ENCODE peak calls at places on chromosomes 5 and 9, in nine cellular contexts. R, A, T, K, H, P, D, C and J are unnamed samples. For H3K4me1, the result is how much of the 10 kb centered on the place peaks cover.

GRCh38 chr5:180352116-180352975 is 790 bp downstream of the GFPT2 start:
- DNase-seq in D (no peak), R (no peak), T (no peak), A (no peak), P (peak), H (peak), K (no peak), C (no peak), J (no peak)

GRCh38 chr5:31470608-31471007 is 61.3 kb downstream of the DROSHA start:
- DNase-seq in P (peak), A (no peak), C (no peak), D (peak), H (peak), T (peak), K (no peak), R (no peak), J (no peak)

GRCh38 chr9:89436326-89436725 is 61.6 kb downstream of the SEMA4D start:
- DNase-seq in H (no peak), P (no peak), T (no peak), K (no peak), C (no peak), D (no peak), R (no peak), A (no peak), J (no peak)

GRCh38 chr5:36950586-36951457 is 74.3 kb downstream of the NIPBL start:
- DNase-seq in H (no peak), C (no peak), T (no peak), R (no peak), D (peak), A (no peak), K (no peak), P (no peak), J (no peak)

GRCh38 chr5:92552206-92553160 is 1028.5 kb downstream of the NR2F1-AS1 start:
- DNase-seq in H (no peak), T (no peak), K (peak), A (no peak), P (no peak), D (peak), C (no peak), R (no peak), J (no peak)

GRCh38 chr5:81006955-81007636 is 46.9 kb downstream of the RASGRF2 start:
- DNase-seq in C (no peak), A (no peak), T (no peak), P (no peak), H (no peak), D (no peak), R (no peak), K (no peak), J (no peak)

GRCh38 chr9:120901704-120902103 is 24.7 kb upstream of the PHF19 start:
- DNase-seq in D (no peak), K (no peak), A (no peak), H (no peak), C (no peak), T (no peak), R (no peak), P (no peak), J (no peak)

GRCh38 chr5:172918421-172919371 is 40.5 kb upstream of the RPL26L1 start:
- DNase-seq in P (no peak), H (no peak), C (no peak), T (no peak), R (no peak), A (no peak), K (no peak), D (no peak), J (no peak)

GRCh38 chr5:113520429-113520828 is 6.9 kb downstream of the YTHDC2 start:
- DNase-seq in D (peak), C (no peak), R (no peak), K (no peak), H (no peak), T (no peak), P (no peak), A (peak), J (no peak)

GRCh38 chr5:32854473-32854872 is 143.4 kb downstream of the NPR3 start:
- DNase-seq in T (no peak), P (no peak), H (no peak), R (no peak), K (no peak), A (no peak), C (no peak), D (no peak), J (no peak)

GRCh38 chr5:135834639-135835529 is at the start of gene SLC25A48:
- DNase-seq in R (no peak), T (no peak), P (peak), K (peak), A (no peak), H (no peak), C (no peak), D (peak), J (peak)

GRCh38 chr5:139684881-139685749 is 37.0 kb downstream of the CXXC5 start:
- DNase-seq in R (no peak), T (no peak), P (peak), A (no peak), H (no peak), D (no peak), C (no peak), K (no peak), J (peak)

GRCh38 chr5:171713152-171713551 is 72.5 kb upstream of the SMIM23 start:
- DNase-seq in H (no peak), A (no peak), C (no peak), R (peak), T (no peak), K (no peak), P (no peak), D (no peak), J (no peak)

GRCh38 chr9:114033397-114034103 is 44.5 kb downstream of the AMBP start:
- DNase-seq in P (peak), R (peak), K (no peak), T (no peak), H (no peak), C (peak), D (no peak), A (no peak), J (peak)

GRCh38 chr5:38528162-38528703 is 28.2 kb downstream of the LIFR start:
- DNase-seq in K (no peak), D (no peak), A (no peak), R (no peak), P (no peak), H (no peak), C (no peak), T (no peak), J (no peak)

GRCh38 chr5:98772415-98773213 is 849 bp upstream of the RGMB start:
- DNase-seq in D (no peak), K (peak), H (peak), P (peak), A (peak), T (peak), C (peak), R (peak), J (peak)

GRCh38 chr5:98775246-98775961 is 1.9 kb downstream of the RGMB start:
- DNase-seq in T (no peak), R (no peak), A (no peak), K (no peak), P (no peak), D (no peak), C (no peak), H (no peak), J (no peak)

GRCh38 chr5:98774192-98775046 is 956 bp downstream of the RGMB start:
- DNase-seq in D (peak), K (no peak), P (peak), T (peak), H (peak), A (peak), R (no peak), C (peak), J (peak)

GRCh38 chr5:98773214-98773463 is 324 bp upstream of the RGMB start:
- DNase-seq in D (no peak), R (no peak), A (no peak), C (no peak), H (no peak), K (no peak), T (no peak), P (no peak), J (no peak)

DNA sequence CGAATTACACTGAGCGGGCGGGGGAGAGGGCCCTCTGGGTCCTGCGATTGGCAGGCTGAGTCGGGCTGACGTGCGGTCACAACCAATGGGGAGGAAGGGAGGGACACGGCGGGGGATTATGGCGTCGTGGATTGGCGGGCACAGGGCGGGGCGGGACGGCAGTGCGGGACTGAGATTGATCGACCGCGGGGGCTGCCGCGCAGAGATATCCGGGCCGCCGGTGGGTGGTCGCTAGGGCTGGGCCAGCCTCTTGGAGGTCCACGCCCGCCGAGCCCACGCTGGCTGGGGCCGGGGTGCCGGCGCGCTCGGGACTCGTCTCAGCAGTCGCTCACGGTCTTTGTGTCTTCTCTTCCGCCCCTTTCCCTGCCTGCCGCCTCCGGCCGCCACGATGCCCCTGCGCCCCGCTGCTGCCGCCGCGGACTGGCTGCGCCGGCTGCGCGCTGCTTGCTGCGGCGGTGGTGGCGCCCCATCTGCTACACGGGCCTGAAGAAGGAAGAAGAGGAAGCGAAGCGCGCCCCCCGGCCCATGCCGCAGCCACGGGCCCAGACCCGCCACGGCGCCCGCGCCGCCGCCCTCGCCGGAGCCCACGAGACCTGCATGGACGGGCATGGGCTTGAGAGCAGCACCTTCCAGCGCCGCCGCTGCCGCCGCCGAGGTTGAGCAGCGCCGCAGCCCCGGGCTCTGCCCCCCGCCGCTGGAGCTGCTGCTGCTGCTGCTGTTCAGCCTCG is at the start of gene RGMB:
- DNase-seq in P (peak), T (peak), H (peak), D (peak), C (peak), A (peak), R (peak), K (peak), J (peak)
- TF ChIP-seq POLR2A in P (peak), T (peak), H (peak), D (peak), C (peak), A (peak), R (peak), K (peak), J (peak)

DNA sequence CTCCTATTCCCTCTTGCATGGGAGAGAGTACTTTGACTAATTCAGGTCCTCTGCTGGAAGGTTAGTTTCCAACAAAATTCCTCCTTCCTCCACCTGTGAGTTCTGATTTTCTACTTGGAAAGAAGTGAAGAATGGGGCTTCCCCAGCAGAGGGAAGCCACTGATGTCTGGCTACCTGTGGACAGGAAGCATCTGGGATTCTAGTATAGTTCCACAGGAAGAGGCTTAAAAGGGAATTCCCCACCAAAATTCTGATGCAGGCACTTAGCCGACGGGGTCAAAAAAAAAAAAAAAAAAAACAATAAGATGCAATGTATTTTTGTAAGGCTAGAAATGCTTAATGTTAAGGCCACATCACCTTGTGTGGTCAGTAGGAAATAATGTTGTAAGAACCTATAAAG is 33.4 kb downstream of the PCDHGC5 start:
- DNase-seq in D (no peak), K (no peak), R (no peak), T (no peak), P (no peak), A (no peak), H (no peak), C (no peak), J (no peak)
- H3K4me1 ChIP-seq in D (under half), K (half or more), R (half or more), T (half or more), P (half or more), A (under half), H (under half), C (under half), J (under half)

GRCh38 chr9:6051511-6051950 is 36.1 kb upstream of the RANBP6 start:
- DNase-seq in C (no peak), A (no peak), H (no peak), R (no peak), P (no peak), T (no peak), K (no peak), D (no peak), J (no peak)

GRCh38 chr9:6047020-6047419 is 31.6 kb upstream of the RANBP6 start:
- DNase-seq in P (no peak), D (no peak), R (no peak), A (no peak), T (no peak), C (no peak), H (no peak), K (no peak), J (no peak)

GRCh38 chr9:6052520-6052919 is 37.1 kb upstream of the RANBP6 start:
- DNase-seq in A (no peak), H (no peak), R (no peak), C (no peak), K (no peak), P (no peak), T (no peak), D (no peak), J (no peak)

GRCh38 chr9:6048039-6048438 is 32.6 kb upstream of the RANBP6 start:
- DNase-seq in T (no peak), H (no peak), D (no peak), P (no peak), K (no peak), C (no peak), R (no peak), A (no peak), J (no peak)

GRCh38 chr9:6049798-6050197 is 34.4 kb upstream of the RANBP6 start:
- DNase-seq in P (no peak), T (no peak), K (peak), R (no peak), C (no peak), D (no peak), A (no peak), H (no peak), J (peak)
- TF ChIP-seq CTCF in P (peak), T (peak), K (peak), R (no peak), C (no peak), D (peak), A (peak), H (no peak), J (peak)

GRCh38 chr5:43042176-43042625 is 2.1 kb upstream of the ANXA2R start:
- DNase-seq in P (peak), K (peak), H (peak), C (peak), R (no peak), T (no peak), A (peak), D (peak), J (peak)
- TF ChIP-seq POLR2A in P (no peak), K (no peak), H (no peak), C (peak), R (no peak), T (peak), A (peak), D (no peak), J (no peak)